ENCODE peak calls at places on chromosomes 4 and X, in six cellular contexts. H is endothelial cell of umbilical vein, B is GM12878, Y is K562, R is SK-N-MC, P is HepG2. D is an unnamed sample.

GRCh38 chrX:47662144-47662657 is 3.2 kb upstream of the UXT start:
- DNase-seq in H (no peak), B (no peak), Y (peak; percentile 43), R (no peak), P (no peak), D (no peak)

GRCh38 chrX:117010243-117010642 is 547.5 kb upstream of the CT83 start:
- DNase-seq in H (no peak), B (no peak), Y (no peak), R (no peak), P (no peak), D (no peak)

GRCh38 chr4:93299116-93299515 is 529.4 kb upstream of the ATOH1 start:
- DNase-seq in H (no peak), B (no peak), Y (no peak), R (no peak), P (no peak), D (no peak)

GRCh38 chrX:28590394-28590793 is 3.1 kb downstream of the IL1RAPL1 start:
- DNase-seq in H (peak; percentile 69), B (no peak), Y (no peak), R (no peak), P (no peak), D (no peak)

GRCh38 chrX:135985974-135986312 is 708 bp downstream of the SLC9A6 start:
- DNase-seq in H (no peak), B (no peak), Y (peak; percentile 12), R (no peak), P (no peak), D (peak; percentile 29)

GRCh38 chrX:115553171-115553570 is 7.8 kb upstream of the PLS3 start:
- DNase-seq in H (no peak), B (no peak), Y (no peak), R (no peak), P (no peak), D (peak; percentile 17)

GRCh38 chr4:69054578-69055200 is 41.6 kb upstream of the UGT2B7 start:
- DNase-seq in H (peak; percentile 92), B (no peak), Y (no peak), R (no peak), P (peak; percentile 66), D (no peak)

GRCh38 chr4:110055014-110055768 is 142.5 kb downstream of the EGF start:
- DNase-seq in H (no peak), B (peak; percentile 80), Y (no peak), R (no peak), P (peak; percentile 34), D (no peak)

GRCh38 chr4:154958621-154959358 is 177.7 kb downstream of the RBM46 start:
- DNase-seq in H (no peak), B (no peak), Y (no peak), R (no peak), P (no peak), D (no peak)

GRCh38 chrX:49291615-49292337 is 11.7 kb upstream of the GAGE10 start:
- DNase-seq in H (peak; percentile 39), B (no peak), Y (peak; percentile 58), R (peak; percentile 2), P (peak; percentile 12), D (peak; percentile 81)

GRCh38 chr4:13521047-13521446 is 23.3 kb downstream of the NKX3-2 start:
- DNase-seq in H (no peak), B (no peak), Y (peak; percentile 18), R (no peak), P (no peak), D (peak; percentile 42)

GRCh38 chr4:141711211-141711610 is 74.8 kb downstream of the IL15 start:
- DNase-seq in H (peak; percentile 50), B (no peak), Y (no peak), R (no peak), P (no peak), D (peak; percentile 43)

GRCh38 chr4:41212221-41213203 is 1.8 kb downstream of the APBB2 start:
- DNase-seq in H (peak; percentile 86), B (peak; percentile 70), Y (no peak), R (no peak), P (peak; percentile 64), D (peak; percentile 57)

GRCh38 chr4:3826247-3827172 is 60.3 kb downstream of the ADRA2C start:
- DNase-seq in H (no peak), B (no peak), Y (no peak), R (no peak), P (peak; percentile 34), D (no peak)

GRCh38 chrX:36908801-36909403 is 99.3 kb upstream of the FAM47C start:
- DNase-seq in H (peak; percentile 19), B (peak; percentile 1), Y (peak; percentile 12), R (peak; percentile 61), P (peak; percentile 12), D (peak; percentile 28)

GRCh38 chrX:107205770-107206696 is at the start of the genes DNAAF6 and NUP62CL:
- DNase-seq in H (peak; percentile 14), B (peak; percentile 28), Y (peak; percentile 95), R (no peak), P (peak; percentile 81), D (peak; percentile 91)
- TF ChIP-seq POLR2AphosphoS5 in H (no peak), B (peak; percentile 30), Y (peak; percentile 64), R (no peak), P (peak; percentile 26), D (peak; percentile 51)

GRCh38 chrX:68422478-68422877 is 10.8 kb downstream of the OPHN1 start:
- DNase-seq in H (no peak), B (no peak), Y (no peak), R (no peak), P (no peak), D (no peak)
- TF ChIP-seq EZH2 in H (no peak), B (no peak), Y (no peak), R (no peak), P (no peak), D (no peak)

GRCh38 chr4:188727746-188728145 is 588.5 kb downstream of the TRIML1 start:
- DNase-seq in H (no peak), B (no peak), Y (no peak), R (no peak), P (no peak), D (no peak)
- TF ChIP-seq POLR2AphosphoS5 in H (no peak), B (no peak), Y (no peak), R (no peak), P (no peak), D (no peak)

GRCh38 chr4:577499-578450 is 1.7 kb upstream of the TMEM271 start:
- DNase-seq in H (no peak), B (no peak), Y (no peak), R (no peak), P (peak; percentile 18), D (peak; percentile 81)
- TF ChIP-seq EZH2 in H (no peak), B (no peak), Y (no peak), R (no peak), P (no peak), D (peak; percentile 53)

D was measured in GM23338.